ENCODE peak calls at places on chromosome 22, in eight cellular contexts. O, K, X, R, Q, S, V and D are unnamed samples.

GRCh38 chr22:37443977-37444376 is 16.7 kb upstream of the ELFN2 start:
- DNase-seq in V (no peak), K (no peak), X (no peak), R (no peak), S (no peak), O (no peak), Q (no peak), D (no peak)

GRCh38 chr22:48567213-48567975 is 1260.3 kb downstream of the BRD1 start:
- DNase-seq in O (no peak), X (no peak), S (peak), Q (no peak), R (no peak), V (peak), K (no peak), D (no peak)

GRCh38 chr22:38843201-38843715 is 570 bp downstream of the NPTXR start:
- DNase-seq in S (no peak), Q (no peak), X (peak), V (peak), R (peak), O (peak), K (peak), D (no peak)

GRCh38 chr22:48890693-48891554 is 936.7 kb downstream of the BRD1 start:
- DNase-seq in O (no peak), X (no peak), Q (no peak), S (no peak), R (no peak), V (no peak), K (no peak), D (no peak)

GRCh38 chr22:30649430-30650007 is 13.9 kb downstream of the SLC35E4 start:
- DNase-seq in Q (peak), S (peak), V (no peak), R (no peak), X (no peak), O (peak), K (peak), D (no peak)

GRCh38 chr22:50717709-50718351 is 20.2 kb upstream of the ACR start:
- DNase-seq in S (no peak), X (no peak), K (no peak), V (no peak), Q (no peak), O (no peak), R (no peak), D (no peak)

GRCh38 chr22:48432721-48433518 is 1394.8 kb downstream of the BRD1 start:
- DNase-seq in X (no peak), S (no peak), O (no peak), K (peak), V (no peak), R (no peak), Q (no peak), D (no peak)

GRCh38 chr22:34951212-34951611 is 114.7 kb upstream of the ISX start:
- DNase-seq in K (no peak), R (no peak), Q (no peak), X (no peak), V (no peak), O (no peak), S (no peak), D (no peak)

GRCh38 chr22:36540867-36541642 is 12.1 kb upstream of the EIF3D start:
- DNase-seq in K (peak), V (no peak), O (no peak), Q (no peak), S (no peak), R (no peak), X (no peak), D (no peak)